ENCODE peak calls at places on chromosomes 12 and 14, in four cellular contexts. Q is anterior cingulate cortex, M is fibroblast of lung, V is left kidney. U is an unnamed sample.

GRCh38 chr14:65229431-65230286 is 127.3 kb upstream of the MAX start:
- DNase-seq in M (peak), V (peak), Q (peak), U (no peak)

GRCh38 chr12:119659289-119659897 is 8.5 kb upstream of the PRKAB1 start:
- DNase-seq in V (peak), Q (no peak), M (no peak), U (no peak)

GRCh38 chr12:69642531-69642930 is 31.8 kb upstream of the LRRC10 start:
- DNase-seq in Q (no peak), M (no peak), V (peak), U (no peak)

GRCh38 chr14:53619625-53620324 is 336.9 kb downstream of the BMP4 start:
- DNase-seq in M (peak), V (no peak), Q (no peak), U (no peak)

GRCh38 chr12:9132008-9132535 is 16.4 kb upstream of the A2M start:
- DNase-seq in V (no peak), Q (no peak), M (no peak), U (no peak)

GRCh38 chr12:132181570-132182200 is 37.4 kb downstream of the NOC4L start:
- DNase-seq in M (no peak), Q (no peak), V (no peak), U (no peak)

GRCh38 chr12:82055391-82055790 is 296.2 kb upstream of the PPFIA2 start:
- DNase-seq in M (no peak), Q (no peak), V (no peak), U (no peak)

GRCh38 chr12:16269941-16270340 is 7.5 kb downstream of the SLC15A5 start:
- DNase-seq in M (no peak), Q (no peak), V (no peak), U (no peak)

GRCh38 chr12:119176267-119177055 is 2.3 kb upstream of the HSPB8 start:
- DNase-seq in M (peak), V (peak), Q (peak), U (no peak)

GRCh38 chr12:92065018-92065499 is 80.6 kb downstream of the BTG1 start:
- DNase-seq in M (peak), Q (no peak), V (no peak), U (no peak)

GRCh38 chr14:92692822-92693226 is 55.6 kb downstream of the LGMN start:
- DNase-seq in M (peak), V (no peak), Q (no peak), U (no peak)

GRCh38 chr14:53356361-53357150 is 203.4 kb upstream of the DDHD1 start:
- DNase-seq in V (no peak), Q (no peak), M (no peak), U (no peak)

GRCh38 chr14:68468437-68469207 is 324.2 kb downstream of the ZFP36L1 start:
- DNase-seq in Q (no peak), M (peak), V (no peak), U (no peak)

GRCh38 chr12:76083761-76084276 is 666 bp downstream of the NAP1L1 start:
- DNase-seq in M (peak), V (peak), Q (peak), U (peak)

GRCh38 chr12:119713551-119714031 is 45.7 kb downstream of the PRKAB1 start:
- DNase-seq in V (no peak), Q (no peak), M (no peak), U (no peak)

GRCh38 chr14:91817566-91818325 is 49.6 kb downstream of the TC2N start:
- DNase-seq in Q (no peak), M (no peak), V (no peak), U (no peak)

GRCh38 chr14:93857081-93857480 is 68.8 kb upstream of the PRIMA1 start:
- DNase-seq in Q (no peak), V (no peak), M (no peak), U (no peak)

GRCh38 chr12:49336645-49337584 is at the start of gene C1QL4:
- DNase-seq in M (peak), Q (peak), V (peak), U (peak)

GRCh38 chr12:126668538-126668937 is 1598.4 kb upstream of the TMEM132C start:
- DNase-seq in Q (no peak), V (no peak), M (peak), U (no peak)

GRCh38 chr14:76720382-76720813 is 40.9 kb upstream of the VASH1 start:
- DNase-seq in V (peak), M (peak), Q (peak), U (peak)

GRCh38 chr12:31947971-31948370 is 11.2 kb upstream of the RESF1 start:
- DNase-seq in V (no peak), Q (no peak), M (no peak), U (no peak)

GRCh38 chr14:75811136-75811839 is 150.2 kb downstream of the TTLL5 start:
- DNase-seq in Q (no peak), M (no peak), V (no peak), U (no peak)

U was measured in type B pancreatic cell.